ENCODE peak calls at places on chromosomes 7 and 10, in five cellular contexts. O, N, Z, V and B are unnamed samples.

GRCh38 chr7:145692237-145692950 is 424.2 kb upstream of the CNTNAP2 start:
- DNase-seq in V (no peak), O (no peak), Z (no peak), N (peak), B (no peak)

GRCh38 chr7:26265061-26265460 is 26.6 kb upstream of the SNX10 start:
- DNase-seq in O (no peak), Z (no peak), V (no peak), N (no peak), B (peak)

GRCh38 chr7:139765143-139765542 is 12.7 kb downstream of the HIPK2 start:
- DNase-seq in N (no peak), O (no peak), V (no peak), Z (no peak), B (no peak)

GRCh38 chr7:121924273-121925184 is 51.6 kb downstream of the PTPRZ1 start:
- DNase-seq in Z (no peak), O (no peak), V (no peak), N (no peak), B (no peak)

GRCh38 chr10:21114683-21115082 is 217.6 kb upstream of the NEBL start:
- DNase-seq in Z (no peak), V (no peak), N (no peak), O (no peak), B (no peak)

GRCh38 chr10:131655101-131655849 is 245.5 kb upstream of the PPP2R2D start:
- DNase-seq in V (no peak), O (no peak), Z (no peak), N (no peak), B (no peak)

GRCh38 chr7:107208046-107208458 is 39.2 kb downstream of the HBP1 start:
- DNase-seq in N (peak), V (peak), O (no peak), Z (peak), B (peak)

GRCh38 chr10:125294109-125294508 is 133.7 kb upstream of the CTBP2 start:
- DNase-seq in Z (no peak), N (no peak), O (no peak), V (no peak), B (no peak)

GRCh38 chr7:127933116-127933515 is 98.1 kb downstream of the LRRC4 start:
- DNase-seq in Z (no peak), O (no peak), V (no peak), N (peak), B (peak)

GRCh38 chr10:90746829-90747228 is 111.0 kb downstream of the HTR7 start:
- DNase-seq in O (no peak), V (no peak), Z (no peak), N (no peak), B (no peak)

GRCh38 chr10:3468919-3469638 is 296.5 kb upstream of the PITRM1 start:
- DNase-seq in O (no peak), N (peak), Z (peak), V (no peak), B (peak)

DNA sequence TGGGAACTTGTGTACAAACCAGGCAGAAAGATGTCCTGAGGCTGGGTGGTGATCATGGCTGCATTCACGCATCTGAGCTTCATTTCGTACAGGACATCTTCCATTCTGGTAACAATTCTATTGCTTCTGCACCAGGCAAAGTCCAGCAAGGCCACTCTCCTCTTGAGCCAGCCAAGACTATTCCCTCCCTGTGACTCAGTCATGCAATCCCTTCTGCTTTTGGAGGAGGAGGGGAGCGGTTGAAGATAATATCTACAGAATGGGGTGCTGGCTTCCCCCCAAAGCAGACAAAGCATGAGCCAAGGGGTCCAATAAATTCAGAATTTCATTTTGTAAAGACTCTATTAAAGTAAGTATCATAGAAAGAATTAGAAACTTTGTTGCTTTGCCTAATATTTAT is 374.6 kb downstream of the PHTF2 start:
- DNase-seq in O (no peak), V (no peak), N (no peak), Z (no peak), B (peak)
- H3K4me3 ChIP-seq in O (no peak), V (no peak), N (no peak), Z (no peak), B (no peak)

DNA sequence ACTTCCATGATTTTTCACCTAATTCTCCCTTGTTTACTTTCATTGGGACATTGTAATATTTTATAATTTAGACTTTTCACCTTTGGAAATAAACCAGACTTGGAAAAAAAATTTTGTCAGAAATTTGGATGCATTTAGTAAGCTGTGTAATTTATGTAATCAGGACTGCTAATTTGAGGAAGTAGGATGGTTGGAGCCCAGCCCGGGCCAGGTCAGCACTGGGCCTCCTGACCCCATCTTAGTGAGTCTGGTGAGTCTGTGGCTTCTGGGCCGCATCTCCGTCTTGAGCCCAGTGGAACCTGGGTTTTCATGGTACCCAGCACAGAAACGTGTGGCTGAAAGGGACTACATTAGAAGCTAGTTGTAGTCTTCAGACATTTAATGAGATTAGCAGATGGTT is 27.7 kb upstream of the ZNF32 start:
- DNase-seq in N (no peak), Z (no peak), V (no peak), O (no peak), B (no peak)
- TF ChIP-seq CTCF in N (no peak), Z (no peak), V (no peak), O (no peak), B (no peak)

DNA sequence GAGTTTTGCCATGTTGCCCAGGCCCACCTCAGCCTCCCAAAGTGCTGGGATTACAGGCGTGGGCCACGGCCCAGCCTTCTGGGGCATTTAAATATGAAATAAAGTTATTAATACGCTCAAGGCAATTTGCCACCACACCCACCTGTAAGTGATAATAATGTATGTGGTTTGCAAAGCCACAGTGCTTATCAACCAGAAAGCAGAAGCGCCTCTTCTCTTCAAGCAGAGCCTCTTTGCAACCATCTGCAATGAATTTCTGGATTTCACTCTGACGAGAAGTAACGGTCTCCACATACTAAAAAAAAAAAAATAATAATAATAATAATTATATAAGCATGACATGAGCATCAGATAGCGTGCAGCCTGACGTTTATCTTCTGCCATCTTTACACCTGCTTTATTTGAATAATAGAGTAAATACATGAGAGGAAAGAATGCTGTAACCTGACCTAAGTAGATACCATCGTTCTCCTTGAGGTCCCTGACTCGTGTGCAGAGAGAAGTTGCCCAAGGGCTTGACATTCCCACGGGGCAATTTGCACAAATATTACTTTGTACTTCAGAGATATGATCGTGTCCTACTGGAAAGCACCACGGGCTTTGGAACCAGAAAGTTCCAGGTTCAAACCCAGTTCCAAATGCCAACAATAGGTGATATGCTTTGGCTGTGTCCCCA is 34.0 kb downstream of the BRI3 start:
- DNase-seq in O (no peak), Z (no peak), N (no peak), V (peak), B (no peak)
- H3K4me3 ChIP-seq in O (no peak), Z (no peak), N (no peak), V (no peak), B (no peak)

GRCh38 chr10:92844746-92845145 is 3.6 kb upstream of the EXOC6 start:
- DNase-seq in N (peak), O (no peak), Z (no peak), V (no peak), B (no peak)
- TF ChIP-seq CTCF in N (no peak), O (no peak), Z (no peak), V (peak), B (no peak)

GRCh38 chr7:100475549-100475948 is 3.5 kb downstream of the TSC22D4 start:
- DNase-seq in N (no peak), O (no peak), Z (no peak), V (no peak), B (no peak)
- H3K4me3 ChIP-seq in N (peak), O (peak), Z (peak), V (peak), B (peak)

GRCh38 chr7:86667732-86668131 is 24.0 kb downstream of the GRM3 start:
- DNase-seq in Z (no peak), O (no peak), V (no peak), N (no peak), B (no peak)
- TF ChIP-seq CTCF in Z (no peak), O (no peak), V (no peak), N (no peak), B (no peak)

GRCh38 chr7:44075296-44076075 is 6.8 kb downstream of the POLM start:
- DNase-seq in O (no peak), V (no peak), Z (no peak), N (no peak), B (no peak)
- H3K4me3 ChIP-seq in O (no peak), V (no peak), Z (no peak), N (no peak), B (no peak)

GRCh38 chr7:20350518-20350951 is 19.8 kb downstream of the ITGB8 start:
- DNase-seq in V (no peak), N (no peak), O (peak), Z (no peak), B (no peak)
- TF ChIP-seq CTCF in V (no peak), N (no peak), O (peak), Z (no peak), B (no peak)

GRCh38 chr7:64886956-64887545 is 16.0 kb upstream of the ZNF273 start:
- DNase-seq in O (no peak), Z (no peak), V (no peak), N (no peak), B (no peak)

GRCh38 chr7:64888901-64889685 is 14.0 kb upstream of the ZNF273 start:
- DNase-seq in V (no peak), N (no peak), Z (no peak), O (peak), B (peak)

GRCh38 chr7:64889686-64890162 is 13.3 kb upstream of the ZNF273 start:
- DNase-seq in V (no peak), O (peak), N (no peak), Z (no peak), B (no peak)

GRCh38 chr7:64887756-64888508 is 15.1 kb upstream of the ZNF273 start:
- DNase-seq in V (peak), N (no peak), Z (no peak), O (peak), B (no peak)

DNA sequence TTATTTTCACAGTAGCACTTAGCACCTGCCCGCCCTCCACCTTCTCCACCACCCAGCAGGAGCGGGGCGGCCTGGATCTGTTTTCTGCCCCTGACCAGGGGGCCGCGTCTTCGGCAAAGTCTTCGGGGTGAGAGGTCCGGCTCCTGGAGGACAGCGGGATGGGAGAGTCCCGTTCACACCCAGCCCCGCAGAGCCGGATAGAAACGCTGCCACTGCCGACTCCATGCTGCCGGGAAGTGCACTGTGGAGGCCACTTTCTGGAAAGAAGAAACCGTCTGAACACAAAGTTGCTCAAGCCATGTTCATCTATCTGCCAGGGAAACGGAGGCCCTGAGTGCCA is 14.5 kb upstream of the ZNF273 start:
- DNase-seq in O (peak), Z (no peak), N (peak), V (no peak), B (no peak)
- H3K4me3 ChIP-seq in O (peak), Z (peak), N (peak), V (no peak), B (peak)

GRCh38 chr10:97179731-97180366 is 5.9 kb downstream of the SLIT1 start:
- DNase-seq in Z (no peak), N (no peak), O (peak), V (no peak), B (no peak)
- TF ChIP-seq CTCF in Z (peak), N (no peak), O (peak), V (peak), B (peak)